ENCODE peak calls at places on chromosomes 12 and 14, in four cellular contexts. R is HepG2, Q is GM12878, V is K562. Y is an unnamed sample.
A peak's percentile ranks its signal among the peaks of the same experiment; 100 is the strongest.

GRCh38 chr12:1728824-1729223 is 38.0 kb downstream of the ADIPOR2 start:
- DNase-seq in R (peak; percentile 79), Q (no peak), V (no peak), Y (no peak)

GRCh38 chr14:20489093-20489994 is 16.0 kb upstream of the RNASE10 start:
- DNase-seq in R (peak; percentile 78), Q (peak; percentile 72), V (no peak), Y (no peak)

GRCh38 chr12:97752129-97752528 is 289.5 kb downstream of the RMST start:
- DNase-seq in R (no peak), Q (no peak), V (no peak), Y (no peak)

GRCh38 chr12:16048511-16048910 is 137.4 kb downstream of the DERA start:
- DNase-seq in R (no peak), Q (no peak), V (no peak), Y (no peak)

GRCh38 chr12:98352218-98352811 is 163.1 kb upstream of the TMPO start:
- DNase-seq in R (peak; percentile 10), Q (no peak), V (no peak), Y (no peak)

GRCh38 chr12:98894412-98895085 is 249.5 kb downstream of the APAF1 start:
- DNase-seq in R (no peak), Q (no peak), V (no peak), Y (peak; percentile 49)

GRCh38 chr12:94240171-94240570 is 91.8 kb downstream of the PLXNC1 start:
- DNase-seq in R (no peak), Q (peak; percentile 88), V (no peak), Y (no peak)

GRCh38 chr14:101791919-101792572 is 30.5 kb downstream of the PPP2R5C start:
- DNase-seq in R (no peak), Q (no peak), V (no peak), Y (no peak)

GRCh38 chr12:56645201-56645716 is 525 bp downstream of the ATP5F1B start:
- DNase-seq in R (no peak), Q (no peak), V (no peak), Y (no peak)

GRCh38 chr12:19088576-19088975 is 41.0 kb upstream of the PLEKHA5 start:
- DNase-seq in R (no peak), Q (no peak), V (no peak), Y (no peak)

GRCh38 chr12:67512061-67512460 is 136.5 kb upstream of the DYRK2 start:
- DNase-seq in R (no peak), Q (no peak), V (no peak), Y (no peak)

GRCh38 chr12:51801027-51801426 is 47.5 kb downstream of the FIGNL2 start:
- DNase-seq in R (no peak), Q (no peak), V (no peak), Y (no peak)

GRCh38 chr14:91873476-91874265 is 6.3 kb upstream of the TC2N start:
- DNase-seq in R (no peak), Q (peak; percentile 87), V (no peak), Y (no peak)

GRCh38 chr12:123475256-123475703 is 17.3 kb downstream of the SNRNP35 start:
- DNase-seq in R (no peak), Q (no peak), V (no peak), Y (no peak)

GRCh38 chr12:86959766-86960458 is 703.7 kb upstream of the MGAT4C start:
- DNase-seq in R (no peak), Q (no peak), V (no peak), Y (no peak)

GRCh38 chr14:24051789-24052655 is at the start of gene CARMIL3:
- DNase-seq in R (peak; percentile 56), Q (no peak), V (peak; percentile 86), Y (peak; percentile 85)

GRCh38 chr12:116039081-116039480 is 238.4 kb downstream of the MED13L start:
- DNase-seq in R (no peak), Q (no peak), V (no peak), Y (no peak)

GRCh38 chr14:55957950-55958349 is 160.3 kb upstream of the PELI2 start:
- DNase-seq in R (no peak), Q (no peak), V (no peak), Y (peak; percentile 52)

GRCh38 chr12:12872139-12872933 is 19.0 kb upstream of the GPRC5A start:
- DNase-seq in R (peak; percentile 46), Q (no peak), V (no peak), Y (no peak)

GRCh38 chr12:64618953-64619590 is 8.8 kb downstream of the RASSF3 start:
- DNase-seq in R (no peak), Q (peak; percentile 77), V (no peak), Y (no peak)

GRCh38 chr12:120640840-120641833 is 711 bp downstream of the CABP1 start:
- DNase-seq in R (peak; percentile 22), Q (no peak), V (peak; percentile 77), Y (peak; percentile 84)

GRCh38 chr14:70018713-70019201 is 139.5 kb downstream of the SMOC1 start:
- DNase-seq in R (no peak), Q (no peak), V (no peak), Y (no peak)

GRCh38 chr14:104950021-104950420 is 25.3 kb downstream of the PLD4 start:
- DNase-seq in R (no peak), Q (no peak), V (no peak), Y (no peak)

GRCh38 chr12:116423053-116423452 is 136.1 kb upstream of the MAP1LC3B2 start:
- DNase-seq in R (no peak), Q (no peak), V (no peak), Y (no peak)

GRCh38 chr12:104742551-104742961 is 215.5 kb downstream of the SLC41A2 start:
- DNase-seq in R (no peak), Q (no peak), V (no peak), Y (no peak)

GRCh38 chr12:60197589-60197988 is 601.8 kb downstream of the SLC16A7 start:
- DNase-seq in R (no peak), Q (no peak), V (no peak), Y (no peak)

GRCh38 chr12:14408208-14408607 is 42.7 kb downstream of the ATF7IP start:
- DNase-seq in R (no peak), Q (no peak), V (peak; percentile 38), Y (no peak)

GRCh38 chr12:122203968-122204828 is 689 bp downstream of the B3GNT4 start:
- DNase-seq in R (no peak), Q (no peak), V (no peak), Y (peak; percentile 48)

GRCh38 chr12:130796985-130797686 is 41.9 kb downstream of the STX2 start:
- DNase-seq in R (no peak), Q (no peak), V (no peak), Y (no peak)

GRCh38 chr14:87386453-87386980 is 606.5 kb downstream of the GALC start:
- DNase-seq in R (no peak), Q (no peak), V (no peak), Y (no peak)

GRCh38 chr12:116370886-116371580 is 93.5 kb upstream of the MED13L start:
- DNase-seq in R (no peak), Q (no peak), V (no peak), Y (no peak)

GRCh38 chr14:95705518-95705917 is 8.4 kb downstream of the TCL1A start:
- DNase-seq in R (no peak), Q (no peak), V (no peak), Y (no peak)

GRCh38 chr12:71431991-71432390 is 7.6 kb upstream of the LGR5 start:
- DNase-seq in R (no peak), Q (no peak), V (no peak), Y (no peak)

GRCh38 chr12:32126720-32127119 is 20.1 kb downstream of the BICD1 start:
- DNase-seq in R (no peak), Q (no peak), V (no peak), Y (no peak)

GRCh38 chr14:50425816-50426215 is 29.1 kb upstream of the CDKL1 start:
- DNase-seq in R (no peak), Q (no peak), V (no peak), Y (no peak)

GRCh38 chr14:21071225-21072041 is 1.3 kb downstream of the ARHGEF40 start:
- DNase-seq in R (peak; percentile 56), Q (peak; percentile 51), V (peak; percentile 64), Y (peak; percentile 88)

GRCh38 chr14:72573725-72574426 is 320.0 kb downstream of the DPF3 start:
- DNase-seq in R (no peak), Q (no peak), V (no peak), Y (no peak)
- TF ChIP-seq SP1 in R (no peak), Q (no peak), V (no peak), Y (no peak)

GRCh38 chr12:114320101-114320500 is 85.8 kb downstream of the TBX5 start:
- DNase-seq in R (no peak), Q (no peak), V (no peak), Y (no peak)
- TF ChIP-seq TCF7 in R (no peak), Q (no peak), V (no peak), Y (no peak)

GRCh38 chr12:3994500-3994899 is 121.3 kb upstream of the PARP11 start:
- DNase-seq in R (no peak), Q (no peak), V (no peak), Y (no peak)

GRCh38 chr12:3998968-3999792 is 126.0 kb upstream of the PARP11 start:
- DNase-seq in R (peak; percentile 88), Q (no peak), V (no peak), Y (no peak)

GRCh38 chr12:3998397-3998796 is 125.2 kb upstream of the PARP11 start:
- DNase-seq in R (no peak), Q (no peak), V (no peak), Y (no peak)

GRCh38 chr12:3995276-3995675 is 122.1 kb upstream of the PARP11 start:
- DNase-seq in R (no peak), Q (no peak), V (no peak), Y (no peak)

GRCh38 chr12:3996322-3996721 is 123.1 kb upstream of the PARP11 start:
- DNase-seq in R (no peak), Q (no peak), V (no peak), Y (no peak)
- TF ChIP-seq MAX in R (no peak), Q (no peak), V (no peak), Y (no peak)

DNA sequence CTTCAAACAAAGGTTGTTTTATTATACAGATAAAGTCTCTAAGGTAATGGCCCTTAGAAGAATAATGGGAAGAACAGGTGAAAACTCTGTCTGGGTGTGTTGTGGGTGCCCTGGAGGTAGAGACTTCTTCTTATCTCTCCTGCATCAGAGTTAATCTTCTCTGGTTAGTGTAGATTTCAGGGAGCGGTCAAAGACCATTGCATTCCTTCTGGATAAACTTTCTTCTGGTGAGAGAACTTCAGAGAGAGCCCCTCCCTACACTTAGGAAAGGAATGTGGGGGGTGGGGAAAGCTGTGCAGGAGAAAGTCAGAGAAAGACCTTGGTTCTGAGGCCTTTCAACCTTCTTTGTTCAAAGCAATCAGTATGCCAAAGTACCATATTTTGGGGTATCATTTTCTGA is 658.5 kb downstream of the DIO2 start:
- DNase-seq in R (no peak), Q (no peak), V (no peak), Y (peak; percentile 12)
- TF ChIP-seq SP1 in R (no peak), Q (no peak), V (no peak), Y (no peak)

DNA sequence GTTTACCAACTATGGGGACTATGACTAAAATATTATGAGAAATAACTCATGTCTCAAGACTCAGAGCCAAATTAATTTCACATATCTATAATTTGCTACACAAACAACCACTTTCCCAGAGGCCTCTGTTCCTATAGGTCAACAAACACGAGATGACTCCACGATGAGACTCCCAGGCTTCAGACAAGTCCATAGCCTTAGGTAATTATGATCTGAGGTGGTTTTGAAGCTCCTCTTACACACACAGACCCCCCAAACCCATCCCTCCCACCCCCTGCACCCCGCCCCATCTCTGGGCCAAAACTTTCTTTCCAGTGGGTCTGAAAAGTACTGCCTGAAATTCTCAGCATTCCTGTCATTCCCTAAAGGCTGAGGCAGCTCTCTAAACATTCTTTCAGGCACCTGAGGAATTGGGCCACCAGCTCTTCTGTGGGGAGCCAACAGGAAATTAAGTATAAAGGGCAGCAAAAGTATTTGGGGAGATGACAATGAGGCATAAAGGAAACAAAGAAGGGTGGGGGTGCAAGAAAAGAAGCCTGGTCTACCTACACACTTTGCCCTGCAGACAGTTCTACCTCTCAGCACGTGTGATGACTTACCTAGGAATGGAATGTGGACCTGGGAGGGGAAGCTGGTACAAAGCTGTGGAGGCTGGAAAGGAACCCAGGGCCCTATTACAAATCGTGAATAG is 143.6 kb downstream of the PAWR start:
- DNase-seq in R (peak; percentile 93), Q (no peak), V (no peak), Y (peak; percentile 66)
- TF ChIP-seq TCF7 in R (peak; percentile 20), Q (no peak), V (no peak), Y (no peak)